ENCODE peak calls at places on chromosomes 4 and X, in five cellular contexts. V is K562, J is cardiac muscle cell, L is NCI-H510A treated with DMSO at 0.1 percent for 48 hours, I is M059J. T is an unnamed sample.

GRCh38 chrX:150150081-150150779 is 211.9 kb upstream of the EOLA2 start:
- DNase-seq in L (no peak), J (no peak), V (no peak), I (peak; percentile 22), T (no peak)

GRCh38 chr4:21191304-21191703 is 491.0 kb downstream of the PACRGL start:
- DNase-seq in I (peak; percentile 46), V (no peak), L (no peak), J (no peak), T (no peak)

GRCh38 chr4:156764145-156764544 is 207.5 kb downstream of the PDGFC start:
- DNase-seq in V (no peak), J (peak; percentile 51), I (peak; percentile 73), L (no peak), T (no peak)

GRCh38 chr4:136495076-136495475 is 1037.2 kb downstream of the PCDH18 start:
- DNase-seq in J (no peak), I (no peak), L (no peak), V (no peak), T (no peak)

GRCh38 chr4:1260418-1261106 is 11.6 kb upstream of the CTBP1 start:
- DNase-seq in V (no peak), L (peak; percentile 4), I (no peak), J (no peak), T (no peak)

GRCh38 chrX:47210661-47211425 is 7.6 kb upstream of the CDK16 start:
- DNase-seq in J (no peak), I (no peak), L (no peak), V (no peak), T (no peak)

GRCh38 chr4:10031663-10032590 is 10.6 kb upstream of the SLC2A9 start:
- DNase-seq in I (no peak), J (peak; percentile 44), V (no peak), L (no peak), T (no peak)

GRCh38 chr4:168631241-168632151 is 134.6 kb downstream of the PALLD start:
- DNase-seq in I (peak; percentile 66), V (no peak), J (peak; percentile 77), L (peak; percentile 39), T (no peak)

GRCh38 chr4:52643846-52644245 is 15.3 kb downstream of the USP46 start:
- DNase-seq in L (peak; percentile 42), V (no peak), I (peak; percentile 76), J (peak; percentile 76), T (no peak)

GRCh38 chrX:102345916-102346315 is 93.9 kb downstream of the NXF2B start:
- DNase-seq in V (peak; percentile 45), I (peak; percentile 40), J (peak; percentile 39), L (no peak), T (no peak)

GRCh38 chrX:110086916-110087484 is 84.1 kb downstream of the TMEM164 start:
- DNase-seq in I (peak; percentile 96), V (peak; percentile 16), L (no peak), J (peak; percentile 90), T (no peak)

GRCh38 chr4:37528161-37528560 is 158.0 kb downstream of the RELL1 start:
- DNase-seq in L (no peak), J (peak; percentile 1), V (no peak), I (peak; percentile 61), T (no peak)

GRCh38 chrX:48835524-48836329 is at the start of gene PCSK1N:
- DNase-seq in V (no peak), I (peak; percentile 62), J (no peak), L (no peak), T (peak; percentile 89)